ENCODE peak calls at places on chromosomes 7 and 10, in seven cellular contexts. One of them, this sample, is unnamed.

GRCh38 chr7:105913947-105914346 is 37.5 kb upstream of the ATXN7L1 start:
- DNase-seq in stimulated activated CD4-positive, alpha-beta T cell treated with anti-CD3 and anti-CD28 coated beads, Interleukin-4, amount 100 ng/mL, for 48 hours: no peak
- DNase-seq in sigmoid colon: no peak
- DNase-seq in tibial nerve: no peak
- DNase-seq in esophagus squamous epithelium: no peak
- DNase-seq in suprapubic skin: no peak
- DNase-seq in activated CD8-positive, alpha-beta memory T cell treated with anti-CD3 and anti-CD28 coated beads for 48 hours: no peak
- DNase-seq in this sample: no peak

GRCh38 chr7:134605978-134606923 is 40.4 kb upstream of the BPGM start:
- DNase-seq in sigmoid colon: peak; percentile 79
- DNase-seq in stimulated activated CD4-positive, alpha-beta T cell treated with anti-CD3 and anti-CD28 coated beads, Interleukin-4, amount 100 ng/mL, for 48 hours: peak; percentile 51
- DNase-seq in tibial nerve: peak; percentile 79
- DNase-seq in activated CD8-positive, alpha-beta memory T cell treated with anti-CD3 and anti-CD28 coated beads for 48 hours: peak; percentile 19
- DNase-seq in esophagus squamous epithelium: no peak
- DNase-seq in suprapubic skin: no peak
- DNase-seq in this sample: peak; percentile 75

GRCh38 chr7:127486654-127487053 is 94.1 kb upstream of the ZNF800 start:
- DNase-seq in activated CD8-positive, alpha-beta memory T cell treated with anti-CD3 and anti-CD28 coated beads for 48 hours: no peak
- DNase-seq in tibial nerve: no peak
- DNase-seq in suprapubic skin: no peak
- DNase-seq in esophagus squamous epithelium: no peak
- DNase-seq in stimulated activated CD4-positive, alpha-beta T cell treated with anti-CD3 and anti-CD28 coated beads, Interleukin-4, amount 100 ng/mL, for 48 hours: no peak
- DNase-seq in sigmoid colon: no peak
- DNase-seq in this sample: no peak

GRCh38 chr7:104816537-104816936 is 197.5 kb upstream of the KMT2E start:
- DNase-seq in suprapubic skin: no peak
- DNase-seq in sigmoid colon: no peak
- DNase-seq in stimulated activated CD4-positive, alpha-beta T cell treated with anti-CD3 and anti-CD28 coated beads, Interleukin-4, amount 100 ng/mL, for 48 hours: no peak
- DNase-seq in activated CD8-positive, alpha-beta memory T cell treated with anti-CD3 and anti-CD28 coated beads for 48 hours: no peak
- DNase-seq in tibial nerve: no peak
- DNase-seq in esophagus squamous epithelium: no peak
- DNase-seq in this sample: no peak

GRCh38 chr10:13949844-13950542 is 363.2 kb downstream of the PRPF18 start:
- DNase-seq in stimulated activated CD4-positive, alpha-beta T cell treated with anti-CD3 and anti-CD28 coated beads, Interleukin-4, amount 100 ng/mL, for 48 hours: no peak
- DNase-seq in suprapubic skin: no peak
- DNase-seq in activated CD8-positive, alpha-beta memory T cell treated with anti-CD3 and anti-CD28 coated beads for 48 hours: no peak
- DNase-seq in esophagus squamous epithelium: no peak
- DNase-seq in tibial nerve: peak; percentile 21
- DNase-seq in sigmoid colon: no peak
- DNase-seq in this sample: no peak

GRCh38 chr7:475425-475728 is 44.3 kb downstream of the PDGFA start:
- DNase-seq in sigmoid colon: peak; percentile 43
- DNase-seq in stimulated activated CD4-positive, alpha-beta T cell treated with anti-CD3 and anti-CD28 coated beads, Interleukin-4, amount 100 ng/mL, for 48 hours: no peak
- DNase-seq in tibial nerve: no peak
- DNase-seq in activated CD8-positive, alpha-beta memory T cell treated with anti-CD3 and anti-CD28 coated beads for 48 hours: no peak
- DNase-seq in suprapubic skin: no peak
- DNase-seq in esophagus squamous epithelium: no peak
- DNase-seq in this sample: no peak

GRCh38 chr10:53209941-53210611 is 437.5 kb upstream of the MBL2 start:
- DNase-seq in suprapubic skin: no peak
- DNase-seq in sigmoid colon: no peak
- DNase-seq in activated CD8-positive, alpha-beta memory T cell treated with anti-CD3 and anti-CD28 coated beads for 48 hours: no peak
- DNase-seq in stimulated activated CD4-positive, alpha-beta T cell treated with anti-CD3 and anti-CD28 coated beads, Interleukin-4, amount 100 ng/mL, for 48 hours: no peak
- DNase-seq in esophagus squamous epithelium: no peak
- DNase-seq in tibial nerve: no peak
- DNase-seq in this sample: peak; percentile 33

GRCh38 chr10:70693619-70694286 is 21.4 kb downstream of the ADAMTS14 start:
- DNase-seq in tibial nerve: peak; percentile 50
- DNase-seq in suprapubic skin: no peak
- DNase-seq in stimulated activated CD4-positive, alpha-beta T cell treated with anti-CD3 and anti-CD28 coated beads, Interleukin-4, amount 100 ng/mL, for 48 hours: no peak
- DNase-seq in activated CD8-positive, alpha-beta memory T cell treated with anti-CD3 and anti-CD28 coated beads for 48 hours: no peak
- DNase-seq in sigmoid colon: peak; percentile 87
- DNase-seq in esophagus squamous epithelium: no peak
- DNase-seq in this sample: no peak

GRCh38 chr10:6356280-6356793 is 153.6 kb downstream of the PFKFB3 start:
- DNase-seq in tibial nerve: no peak
- DNase-seq in activated CD8-positive, alpha-beta memory T cell treated with anti-CD3 and anti-CD28 coated beads for 48 hours: no peak
- DNase-seq in sigmoid colon: no peak
- DNase-seq in esophagus squamous epithelium: no peak
- DNase-seq in stimulated activated CD4-positive, alpha-beta T cell treated with anti-CD3 and anti-CD28 coated beads, Interleukin-4, amount 100 ng/mL, for 48 hours: no peak
- DNase-seq in suprapubic skin: no peak
- DNase-seq in this sample: no peak

This sample was measured in NCI-H460.